ENCODE peak calls at places on chromosomes 2 and 18, in seven cellular contexts. L is heart right ventricle, W is astrocyte, F is spleen, M is right lobe of liver, B is ovary, Z is fibroblast of lung. T is an unnamed sample.

GRCh38 chr2:143442203-143442602 is 313.0 kb downstream of the ARHGAP15 start:
- DNase-seq in B (no peak), Z (no peak), W (no peak), F (no peak), M (no peak), L (no peak), T (no peak)

GRCh38 chr18:47507651-47508050 is 256.2 kb upstream of the SKOR2 start:
- DNase-seq in F (no peak), L (no peak), W (no peak), Z (no peak), B (no peak), M (no peak), T (no peak)

GRCh38 chr18:10297079-10297478 is 157.4 kb upstream of the APCDD1 start:
- DNase-seq in B (no peak), L (no peak), W (no peak), M (no peak), Z (no peak), F (no peak), T (no peak)

GRCh38 chr18:5894215-5894612 is 1.1 kb downstream of the TMEM200C start:
- DNase-seq in Z (no peak), W (no peak), L (no peak), B (no peak), M (no peak), F (no peak), T (no peak)

GRCh38 chr2:54073796-54074195 is 41.6 kb upstream of the ACYP2 start:
- DNase-seq in Z (no peak), B (no peak), M (no peak), F (no peak), W (peak; percentile 86), L (no peak), T (no peak)

GRCh38 chr2:12931211-12931844 is 214.6 kb downstream of the TRIB2 start:
- DNase-seq in M (no peak), W (peak; percentile 44), L (no peak), B (no peak), F (no peak), Z (peak; percentile 73), T (no peak)

GRCh38 chr2:209685340-209685739 is 86.3 kb upstream of the UNC80 start:
- DNase-seq in Z (no peak), F (no peak), M (no peak), L (no peak), B (no peak), W (no peak), T (no peak)

GRCh38 chr18:22830511-22830910 is 102.6 kb upstream of the RBBP8 start:
- DNase-seq in M (no peak), Z (no peak), B (no peak), L (no peak), W (no peak), F (no peak), T (no peak)

GRCh38 chr2:120934891-120935338 is 199.2 kb downstream of the GLI2 start:
- DNase-seq in W (peak; percentile 93), B (no peak), F (no peak), M (no peak), L (no peak), Z (peak; percentile 80), T (no peak)

GRCh38 chr2:99256677-99257076 is 1.2 kb upstream of the LYG2 start:
- DNase-seq in W (no peak), F (no peak), Z (no peak), B (no peak), M (no peak), L (no peak), T (no peak)

GRCh38 chr18:74395630-74396251 is 61.4 kb downstream of the DIPK1C start:
- DNase-seq in W (no peak), Z (no peak), M (no peak), F (no peak), B (no peak), L (no peak), T (no peak)

GRCh38 chr2:158464426-158465281 is 7.9 kb downstream of the PKP4 start:
- DNase-seq in B (no peak), L (no peak), M (no peak), W (peak; percentile 26), F (no peak), Z (no peak), T (no peak)

GRCh38 chr18:79912409-79912991 is 39.0 kb downstream of the SLC66A2 start:
- DNase-seq in W (peak; percentile 56), F (peak; percentile 82), M (peak; percentile 34), Z (peak; percentile 17), L (no peak), B (no peak), T (no peak)

GRCh38 chr2:172101008-172101706 is 1.5 kb downstream of the DLX2 start:
- DNase-seq in L (no peak), Z (no peak), W (no peak), M (no peak), B (peak; percentile 27), F (no peak), T (no peak)
- H3K4me1 ChIP-seq in L (peaks cover 53% of the 10 kb centered on the region), Z (peaks cover 14% of the 10 kb centered on the region), W (peaks cover 55% of the 10 kb centered on the region), M (no peaks in the 10 kb centered on the region), B (peaks cover 19% of the 10 kb centered on the region), F (peaks cover 55% of the 10 kb centered on the region), T (peaks cover 33% of the 10 kb centered on the region)

GRCh38 chr2:43305537-43305936 is 79.1 kb upstream of the ZFP36L2 start:
- DNase-seq in L (peak; percentile 32), M (no peak), F (no peak), B (no peak), Z (peak; percentile 64), W (no peak), T (no peak)
- H3K4me1 ChIP-seq in L (peaks cover 46% of the 10 kb centered on the region), M (no peaks in the 10 kb centered on the region), F (no peaks in the 10 kb centered on the region), B (peaks cover 16% of the 10 kb centered on the region), Z (no peaks in the 10 kb centered on the region), W (peaks cover 3% of the 10 kb centered on the region), T (peaks cover 9% of the 10 kb centered on the region)

DNA sequence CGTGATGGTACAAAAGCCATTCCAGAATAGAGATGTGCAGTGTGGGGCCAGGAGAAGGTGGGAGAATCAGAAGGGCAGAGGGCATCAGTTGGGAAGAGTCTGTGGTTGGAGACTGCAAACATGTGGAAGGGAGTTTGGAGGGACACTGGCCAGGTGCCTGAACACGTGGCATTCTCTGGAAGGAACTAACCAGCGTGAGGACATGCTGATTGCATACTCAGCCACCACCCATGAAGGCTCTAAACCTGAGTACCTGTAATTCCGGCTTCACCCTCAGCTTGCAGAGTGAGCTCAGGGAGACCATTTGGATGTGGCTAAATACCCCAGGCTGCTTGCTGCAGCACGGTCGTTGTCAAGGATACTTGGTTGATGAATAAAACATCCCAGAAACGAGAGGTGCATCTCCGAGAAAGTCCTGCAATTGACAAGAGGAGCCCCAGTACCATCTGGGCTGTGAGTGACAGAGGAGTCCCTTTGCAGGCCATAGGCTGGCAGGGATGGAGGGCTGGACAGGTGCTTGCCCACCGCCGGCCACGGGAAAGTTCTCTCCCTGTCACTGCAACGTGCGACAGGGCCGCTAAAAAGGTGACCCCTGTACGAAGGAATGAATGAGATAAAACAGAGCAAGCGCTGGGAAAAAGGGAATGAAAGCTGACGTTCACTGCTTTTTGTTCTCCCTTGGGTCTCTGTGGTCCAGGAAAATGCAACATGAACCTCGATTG is 5.0 kb downstream of the ACKR3 start:
- DNase-seq in B (no peak), W (no peak), F (no peak), L (no peak), Z (no peak), M (no peak), T (no peak)
- H3K4me1 ChIP-seq in B (peaks cover 2% of the 10 kb centered on the region), W (peaks cover under 1% of the 10 kb centered on the region), F (no peaks in the 10 kb centered on the region), L (peaks cover 74% of the 10 kb centered on the region), Z (no peaks in the 10 kb centered on the region), M (no peaks in the 10 kb centered on the region), T (peaks cover 9% of the 10 kb centered on the region)

DNA sequence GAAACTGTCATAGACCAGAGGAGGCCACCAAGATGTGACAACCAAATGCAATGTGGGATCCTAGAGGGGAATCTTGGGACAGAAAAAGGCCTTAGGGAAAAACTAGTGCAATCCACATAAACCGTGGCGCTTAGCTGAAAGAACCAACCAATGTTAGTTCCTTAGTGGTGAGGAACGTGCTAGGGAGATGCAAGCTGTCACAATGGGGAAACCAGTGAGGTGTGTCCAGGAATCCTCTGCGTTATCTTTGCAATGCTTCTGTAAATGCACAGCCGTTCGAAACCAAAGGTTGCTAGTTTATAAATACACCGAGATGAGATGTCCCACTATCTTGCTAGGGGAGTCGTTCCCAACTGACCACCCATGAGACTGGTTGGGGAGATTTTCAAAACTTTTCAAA is 157.0 kb upstream of the ID2 start:
- DNase-seq in B (no peak), L (no peak), W (no peak), F (no peak), M (no peak), Z (no peak), T (no peak)
- H3K4me1 ChIP-seq in B (no peaks in the 10 kb centered on the region), L (peaks cover 19% of the 10 kb centered on the region), W (peaks cover 7% of the 10 kb centered on the region), F (peaks cover 16% of the 10 kb centered on the region), M (no peaks in the 10 kb centered on the region), Z (no peaks in the 10 kb centered on the region), T (peaks cover 70% of the 10 kb centered on the region)

GRCh38 chr2:230295192-230295591 is 31.8 kb upstream of the SP140L start:
- DNase-seq in L (no peak), B (no peak), M (no peak), Z (no peak), W (no peak), F (no peak), T (no peak)
- H3K4me1 ChIP-seq in L (no peaks in the 10 kb centered on the region), B (no peaks in the 10 kb centered on the region), M (no peaks in the 10 kb centered on the region), Z (no peaks in the 10 kb centered on the region), W (no peaks in the 10 kb centered on the region), F (no peaks in the 10 kb centered on the region), T (no peaks in the 10 kb centered on the region)

GRCh38 chr2:240566203-240567136 is 1.8 kb upstream of the RNPEPL1 start:
- DNase-seq in W (peak; percentile 51), M (peak; percentile 97), F (peak; percentile 99), B (peak; percentile 91), Z (peak; percentile 72), L (peak; percentile 95), T (peak; percentile 57)
- H3K4me1 ChIP-seq in W (peaks cover 29% of the 10 kb centered on the region), M (peaks cover 6% of the 10 kb centered on the region), F (peaks cover 66% of the 10 kb centered on the region), B (peaks cover 17% of the 10 kb centered on the region), Z (peaks cover 24% of the 10 kb centered on the region), L (peaks cover 50% of the 10 kb centered on the region), T (peaks cover 51% of the 10 kb centered on the region)

DNA sequence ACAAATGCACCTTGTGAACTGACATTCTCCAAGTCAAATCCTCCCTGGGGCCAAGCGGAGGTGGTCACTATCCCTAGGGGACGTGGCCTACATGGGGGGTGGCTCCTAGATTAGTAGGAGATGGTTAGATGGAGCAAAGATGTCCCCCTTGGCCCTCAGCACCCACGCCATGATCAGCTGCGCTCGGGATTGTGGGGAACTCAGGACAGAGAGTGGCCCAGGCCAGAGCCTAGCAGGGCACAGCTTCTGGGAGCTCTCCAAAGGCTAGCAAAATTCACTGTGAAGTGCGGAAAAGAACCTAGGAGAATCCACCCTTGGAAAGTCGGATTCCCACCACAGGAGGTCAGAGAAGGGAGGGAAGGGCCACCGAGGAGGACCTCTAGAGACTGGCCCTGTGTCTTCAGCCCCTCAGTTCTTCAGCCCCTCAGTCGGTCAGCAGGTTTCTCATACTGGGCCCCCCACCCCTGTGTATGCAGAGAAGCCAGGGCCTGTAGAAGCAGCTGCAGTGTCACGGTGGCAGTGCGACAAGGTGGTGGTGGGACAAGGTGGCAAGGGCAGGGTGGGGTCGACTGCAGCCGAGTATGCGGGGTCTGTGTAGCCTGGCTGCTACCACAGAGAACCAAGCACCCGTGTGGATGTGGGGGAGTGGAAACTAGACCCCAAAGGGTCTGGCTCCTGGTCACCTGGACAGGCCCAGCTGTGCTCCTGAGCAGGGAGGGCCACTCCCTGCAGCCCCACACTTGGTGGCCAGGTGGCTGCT is 18.4 kb downstream of the GPR55 start:
- DNase-seq in F (peak; percentile 58), L (no peak), B (peak; percentile 4), W (no peak), M (no peak), Z (no peak), T (no peak)
- H3K4me1 ChIP-seq in F (no peaks in the 10 kb centered on the region), L (no peaks in the 10 kb centered on the region), B (no peaks in the 10 kb centered on the region), W (peaks cover 17% of the 10 kb centered on the region), M (no peaks in the 10 kb centered on the region), Z (peaks cover 8% of the 10 kb centered on the region), T (peaks cover 14% of the 10 kb centered on the region)